ENCODE peak calls at places on chromosomes 16 and 17, in nine cellular contexts. One of them, this sample, is unnamed.

GRCh38 chr16:58456193-58456592 is 43.8 kb upstream of the NDRG4 start:
- DNase-seq in AG04450: no peak
- DNase-seq in A549: peak; percentile 80
- DNase-seq in tibial artery: no peak
- DNase-seq in fibroblast of pulmonary artery: peak; percentile 33
- DNase-seq in GM12865: no peak
- DNase-seq in fibroblast of mammary gland: no peak
- DNase-seq in RWPE2: no peak
- DNase-seq in cardiac muscle cell: no peak
- DNase-seq in this sample: no peak

GRCh38 chr17:66507103-66507923 is 204.9 kb downstream of the PRKCA start:
- DNase-seq in A549: peak; percentile 76
- DNase-seq in fibroblast of pulmonary artery: peak; percentile 78
- DNase-seq in tibial artery: no peak
- DNase-seq in AG04450: no peak
- DNase-seq in fibroblast of mammary gland: peak; percentile 84
- DNase-seq in RWPE2: no peak
- DNase-seq in cardiac muscle cell: no peak
- DNase-seq in GM12865: no peak
- DNase-seq in this sample: peak; percentile 77

GRCh38 chr17:51700011-51700760 is 439.8 kb downstream of the UTP18 start:
- DNase-seq in AG04450: no peak
- DNase-seq in fibroblast of pulmonary artery: no peak
- DNase-seq in cardiac muscle cell: no peak
- DNase-seq in GM12865: no peak
- DNase-seq in tibial artery: no peak
- DNase-seq in A549: no peak
- DNase-seq in RWPE2: no peak
- DNase-seq in fibroblast of mammary gland: no peak
- DNase-seq in this sample: no peak

GRCh38 chr17:42016411-42016831 is 818 bp downstream of the DNAJC7 start:
- DNase-seq in fibroblast of mammary gland: no peak
- DNase-seq in cardiac muscle cell: no peak
- DNase-seq in tibial artery: no peak
- DNase-seq in RWPE2: no peak
- DNase-seq in fibroblast of pulmonary artery: peak; percentile 26
- DNase-seq in A549: no peak
- DNase-seq in GM12865: peak; percentile 23
- DNase-seq in AG04450: no peak
- DNase-seq in this sample: peak; percentile 50

GRCh38 chr17:39276113-39276512 is 50.4 kb upstream of the STAC2 start:
- DNase-seq in fibroblast of pulmonary artery: no peak
- DNase-seq in A549: no peak
- DNase-seq in RWPE2: no peak
- DNase-seq in AG04450: no peak
- DNase-seq in fibroblast of mammary gland: no peak
- DNase-seq in GM12865: no peak
- DNase-seq in tibial artery: no peak
- DNase-seq in cardiac muscle cell: no peak
- DNase-seq in this sample: no peak

GRCh38 chr16:85334718-85335583 is 222.7 kb upstream of the CIBAR2 start:
- DNase-seq in fibroblast of mammary gland: no peak
- DNase-seq in A549: no peak
- DNase-seq in RWPE2: no peak
- DNase-seq in cardiac muscle cell: peak; percentile 66
- DNase-seq in fibroblast of pulmonary artery: no peak
- DNase-seq in tibial artery: no peak
- DNase-seq in GM12865: no peak
- DNase-seq in AG04450: no peak
- DNase-seq in this sample: no peak

GRCh38 chr16:75534560-75535205 is 1.2 kb downstream of the CHST5 start:
- DNase-seq in A549: no peak
- DNase-seq in cardiac muscle cell: no peak
- DNase-seq in fibroblast of pulmonary artery: no peak
- DNase-seq in AG04450: no peak
- DNase-seq in fibroblast of mammary gland: no peak
- DNase-seq in tibial artery: peak; percentile 53
- DNase-seq in RWPE2: no peak
- DNase-seq in GM12865: no peak
- DNase-seq in this sample: no peak

GRCh38 chr16:87585452-87586200 is 16.7 kb upstream of the JPH3 start:
- DNase-seq in GM12865: no peak
- DNase-seq in tibial artery: no peak
- DNase-seq in AG04450: no peak
- DNase-seq in fibroblast of mammary gland: no peak
- DNase-seq in cardiac muscle cell: no peak
- DNase-seq in fibroblast of pulmonary artery: no peak
- DNase-seq in A549: no peak
- DNase-seq in RWPE2: no peak
- DNase-seq in this sample: no peak

GRCh38 chr17:77098884-77099545 is 41.8 kb upstream of the SEC14L1 start:
- DNase-seq in RWPE2: no peak
- DNase-seq in fibroblast of mammary gland: peak; percentile 81
- DNase-seq in tibial artery: peak; percentile 74
- DNase-seq in cardiac muscle cell: no peak
- DNase-seq in GM12865: no peak
- DNase-seq in fibroblast of pulmonary artery: peak; percentile 94
- DNase-seq in AG04450: peak; percentile 50
- DNase-seq in A549: no peak
- DNase-seq in this sample: peak; percentile 78

GRCh38 chr17:17823433-17824118 is 13.2 kb downstream of the SREBF1 start:
- DNase-seq in GM12865: peak; percentile 93
- DNase-seq in A549: peak; percentile 90
- DNase-seq in RWPE2: peak; percentile 89
- DNase-seq in cardiac muscle cell: peak; percentile 96
- DNase-seq in fibroblast of pulmonary artery: peak; percentile 73
- DNase-seq in fibroblast of mammary gland: peak; percentile 67
- DNase-seq in tibial artery: peak; percentile 96
- DNase-seq in AG04450: no peak
- DNase-seq in this sample: peak; percentile 95

GRCh38 chr16:19375561-19376158 is 42.0 kb upstream of the TMC5 start:
- DNase-seq in AG04450: peak; percentile 18
- DNase-seq in GM12865: peak; percentile 64
- DNase-seq in tibial artery: no peak
- DNase-seq in cardiac muscle cell: peak; percentile 59
- DNase-seq in A549: peak; percentile 70
- DNase-seq in fibroblast of pulmonary artery: peak; percentile 75
- DNase-seq in fibroblast of mammary gland: peak; percentile 67
- DNase-seq in RWPE2: no peak
- DNase-seq in this sample: peak; percentile 72

GRCh38 chr16:85296859-85297698 is 184.8 kb upstream of the CIBAR2 start:
- DNase-seq in fibroblast of pulmonary artery: peak; percentile 22
- DNase-seq in tibial artery: no peak
- DNase-seq in cardiac muscle cell: peak; percentile 48
- DNase-seq in A549: peak; percentile 53
- DNase-seq in fibroblast of mammary gland: peak; percentile 24
- DNase-seq in GM12865: peak; percentile 45
- DNase-seq in AG04450: no peak
- DNase-seq in RWPE2: no peak
- DNase-seq in this sample: no peak

GRCh38 chr17:42133461-42134041 is 10.9 kb downstream of the HSPB9 start:
- DNase-seq in fibroblast of pulmonary artery: no peak
- DNase-seq in cardiac muscle cell: peak; percentile 43
- DNase-seq in AG04450: no peak
- DNase-seq in fibroblast of mammary gland: no peak
- DNase-seq in RWPE2: no peak
- DNase-seq in A549: no peak
- DNase-seq in tibial artery: no peak
- DNase-seq in GM12865: peak; percentile 81
- DNase-seq in this sample: no peak

GRCh38 chr16:17412221-17412620 is 58.5 kb downstream of the XYLT1 start:
- DNase-seq in RWPE2: no peak
- DNase-seq in tibial artery: no peak
- DNase-seq in A549: no peak
- DNase-seq in cardiac muscle cell: no peak
- DNase-seq in GM12865: no peak
- DNase-seq in AG04450: no peak
- DNase-seq in fibroblast of pulmonary artery: peak; percentile 19
- DNase-seq in fibroblast of mammary gland: no peak
- DNase-seq in this sample: no peak

GRCh38 chr17:42553161-42553818 is 567 bp downstream of the HSD17B1 start:
- DNase-seq in A549: peak; percentile 59
- DNase-seq in AG04450: no peak
- DNase-seq in fibroblast of mammary gland: peak; percentile 78
- DNase-seq in GM12865: no peak
- DNase-seq in RWPE2: no peak
- DNase-seq in cardiac muscle cell: no peak
- DNase-seq in fibroblast of pulmonary artery: peak; percentile 50
- DNase-seq in tibial artery: no peak
- DNase-seq in this sample: no peak

GRCh38 chr16:22366371-22366770 is 8.0 kb downstream of the CDR2 start:
- DNase-seq in tibial artery: no peak
- DNase-seq in AG04450: no peak
- DNase-seq in RWPE2: no peak
- DNase-seq in GM12865: no peak
- DNase-seq in fibroblast of pulmonary artery: no peak
- DNase-seq in cardiac muscle cell: no peak
- DNase-seq in fibroblast of mammary gland: no peak
- DNase-seq in A549: no peak
- DNase-seq in this sample: no peak
- H3K4me3 ChIP-seq in tibial artery: no peak overlapping the region
- H3K4me3 ChIP-seq in AG04450: no peak overlapping the region
- H3K4me3 ChIP-seq in RWPE2: no peak overlapping the region
- H3K4me3 ChIP-seq in GM12865: no peak overlapping the region
- H3K4me3 ChIP-seq in fibroblast of pulmonary artery: no peak overlapping the region
- H3K4me3 ChIP-seq in cardiac muscle cell: no peak overlapping the region
- H3K4me3 ChIP-seq in fibroblast of mammary gland: no peak overlapping the region
- H3K4me3 ChIP-seq in A549: no peak overlapping the region
- H3K4me3 ChIP-seq in this sample: no peak overlapping the region

DNA sequence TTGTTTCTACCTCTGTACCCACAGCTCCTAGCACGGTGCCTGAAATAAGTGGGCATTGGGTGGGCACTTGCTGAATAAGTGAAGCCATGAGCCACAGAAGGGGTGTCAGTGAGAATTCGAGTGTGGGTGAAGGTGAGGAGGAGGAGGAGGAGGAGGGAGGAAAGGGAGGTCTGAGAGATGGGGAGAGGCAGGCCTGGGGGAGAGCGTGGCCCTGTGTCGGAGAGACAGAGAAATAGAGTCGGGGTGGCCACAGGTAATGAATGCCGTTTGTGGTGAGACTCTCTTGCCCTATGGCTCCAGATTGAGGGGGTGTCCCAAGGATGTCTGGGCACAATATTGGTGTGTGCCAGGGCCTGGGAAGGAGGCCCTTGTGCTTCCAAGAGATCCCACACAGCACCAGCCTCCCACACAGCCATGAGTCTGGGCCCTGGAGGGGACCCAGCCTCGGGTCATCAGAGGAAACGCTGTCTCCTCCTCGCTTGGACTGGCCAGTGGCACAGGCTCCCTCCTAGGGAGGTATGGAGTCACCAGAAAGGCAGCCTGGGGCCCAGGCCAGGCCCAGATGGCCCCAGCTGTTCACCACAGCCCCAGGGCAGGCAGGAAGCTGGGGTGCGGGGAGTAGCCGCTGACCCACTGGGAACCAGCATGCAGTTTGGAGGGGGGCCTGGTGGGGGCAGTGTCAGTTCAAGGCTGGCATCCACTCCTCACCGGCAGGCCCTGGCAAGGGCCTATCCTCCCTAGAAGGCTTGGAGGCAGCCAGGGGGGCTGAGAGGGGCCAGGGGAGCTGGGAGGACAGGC is 49.0 kb downstream of the SDK2 start:
- DNase-seq in fibroblast of mammary gland: peak; percentile 21
- DNase-seq in A549: no peak
- DNase-seq in fibroblast of pulmonary artery: no peak
- DNase-seq in RWPE2: no peak
- DNase-seq in GM12865: peak; percentile 13
- DNase-seq in tibial artery: no peak
- DNase-seq in AG04450: no peak
- DNase-seq in cardiac muscle cell: peak; percentile 51
- DNase-seq in this sample: no peak
- TF ChIP-seq CTCF in fibroblast of mammary gland: peak; percentile 31
- TF ChIP-seq CTCF in A549: peak; percentile 34
- TF ChIP-seq CTCF in fibroblast of pulmonary artery: no peak
- TF ChIP-seq CTCF in RWPE2: peak; percentile 42
- TF ChIP-seq CTCF in GM12865: peak; percentile 43
- TF ChIP-seq CTCF in tibial artery: peak; percentile 18
- TF ChIP-seq CTCF in AG04450: peak; percentile 24
- TF ChIP-seq CTCF in cardiac muscle cell: peak; percentile 38
- TF ChIP-seq CTCF in this sample: no peak

DNA sequence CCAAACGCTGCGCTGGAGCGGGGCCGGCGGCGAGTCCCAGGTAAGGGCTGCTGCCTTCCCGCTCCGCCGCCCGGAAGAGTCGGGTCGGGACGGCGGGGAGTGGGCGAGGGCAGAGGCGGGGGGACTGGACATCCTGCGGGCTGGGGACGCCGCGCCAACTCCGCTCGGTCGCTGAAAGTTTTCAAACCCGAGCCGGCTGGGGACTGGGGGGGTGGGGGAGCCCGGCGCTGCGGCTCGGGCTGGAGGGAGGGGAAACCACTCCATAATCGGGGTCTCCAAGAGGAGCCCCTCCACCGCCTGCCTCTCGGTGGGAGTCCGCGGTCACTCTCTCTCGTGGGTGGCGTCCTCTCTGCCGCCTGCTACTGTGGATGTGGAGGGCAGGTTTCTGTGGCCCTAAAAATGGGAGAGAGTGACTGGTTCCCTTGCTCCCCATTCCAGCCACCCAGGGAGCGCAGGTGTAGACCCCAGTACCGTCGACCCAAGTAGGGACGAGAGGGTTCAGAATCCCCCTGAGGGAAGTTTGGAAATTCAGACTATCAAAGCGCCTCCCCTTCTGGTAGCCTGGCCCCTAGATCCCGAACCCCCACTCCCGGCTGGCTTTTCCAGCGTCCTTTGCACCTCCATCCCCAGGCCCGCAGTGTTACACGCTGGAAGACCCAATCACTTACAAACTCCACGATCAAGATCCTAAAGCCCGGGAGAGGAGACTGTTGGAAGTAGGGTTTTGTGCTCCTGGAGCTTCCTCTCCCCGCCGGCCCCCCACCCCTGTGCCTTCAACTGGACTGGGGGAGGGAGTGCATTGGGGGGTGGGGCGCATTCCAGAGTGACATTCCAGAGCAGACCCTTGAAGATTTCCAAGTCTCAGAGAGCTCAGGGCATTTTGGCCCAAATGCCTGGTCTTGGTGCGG is 850 bp downstream of the GPRC5C start:
- DNase-seq in fibroblast of mammary gland: no peak
- DNase-seq in GM12865: no peak
- DNase-seq in tibial artery: no peak
- DNase-seq in A549: no peak
- DNase-seq in AG04450: no peak
- DNase-seq in RWPE2: no peak
- DNase-seq in fibroblast of pulmonary artery: no peak
- DNase-seq in cardiac muscle cell: no peak
- DNase-seq in this sample: no peak
- H3K4me3 ChIP-seq in fibroblast of mammary gland: peak overlapping the region; percentile 36
- H3K4me3 ChIP-seq in GM12865: no peak overlapping the region
- H3K4me3 ChIP-seq in tibial artery: peak overlapping the region; percentile 84
- H3K4me3 ChIP-seq in A549: peak overlapping the region; percentile 78
- H3K4me3 ChIP-seq in AG04450: no peak overlapping the region
- H3K4me3 ChIP-seq in RWPE2: peak overlapping the region; percentile 52
- H3K4me3 ChIP-seq in fibroblast of pulmonary artery: peak overlapping the region; percentile 59
- H3K4me3 ChIP-seq in cardiac muscle cell: peak overlapping the region; percentile 79
- H3K4me3 ChIP-seq in this sample: no peak overlapping the region

DNA sequence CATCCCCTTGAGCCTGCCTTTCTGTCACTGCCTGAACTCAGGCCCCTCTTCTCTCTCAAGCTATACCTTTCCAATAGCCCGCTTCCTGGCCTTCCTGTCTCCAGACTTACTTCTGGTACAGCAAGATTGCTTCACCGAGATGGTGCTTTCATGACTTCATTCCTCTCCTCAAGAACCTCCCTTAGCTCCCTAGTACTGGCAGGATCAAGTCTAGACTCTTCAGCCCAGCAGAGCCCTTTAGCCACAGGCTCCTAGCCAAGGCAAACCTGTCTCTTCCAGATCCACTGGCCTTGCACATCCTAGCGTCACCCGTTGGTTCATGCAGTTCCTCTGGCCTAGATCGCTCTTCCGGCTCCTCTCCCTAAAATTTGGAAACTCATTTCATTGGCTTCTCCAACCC is 6.4 kb upstream of the ATP2A3 start:
- DNase-seq in GM12865: no peak
- DNase-seq in RWPE2: no peak
- DNase-seq in A549: no peak
- DNase-seq in fibroblast of pulmonary artery: no peak
- DNase-seq in tibial artery: no peak
- DNase-seq in fibroblast of mammary gland: no peak
- DNase-seq in AG04450: no peak
- DNase-seq in cardiac muscle cell: no peak
- DNase-seq in this sample: no peak
- TF ChIP-seq CTCF in GM12865: no peak
- TF ChIP-seq CTCF in RWPE2: no peak
- TF ChIP-seq CTCF in A549: no peak
- TF ChIP-seq CTCF in fibroblast of pulmonary artery: no peak
- TF ChIP-seq CTCF in tibial artery: no peak
- TF ChIP-seq CTCF in fibroblast of mammary gland: no peak
- TF ChIP-seq CTCF in AG04450: no peak
- TF ChIP-seq CTCF in cardiac muscle cell: no peak
- TF ChIP-seq CTCF in this sample: no peak